ENCODE peak calls at places on chromosomes 12 and 14, in eight cellular contexts. A, S, H, C, R, B, E and I are unnamed samples.

GRCh38 chr14:101097109-101097793 is 193.7 kb upstream of the RTL1 start:
- DNase-seq in A (no peak), S (no peak), H (no peak), C (peak; percentile 74), R (no peak), B (no peak), E (no peak), I (no peak)

GRCh38 chr14:65927871-65928270 is 515.3 kb downstream of the FUT8 start:
- DNase-seq in A (peak; percentile 54), S (no peak), H (no peak), C (peak; percentile 81), R (no peak), B (no peak), E (peak; percentile 1), I (no peak)

GRCh38 chr14:36518031-36518585 is 1.9 kb downstream of the NKX2-1 start:
- DNase-seq in A (peak; percentile 62), S (no peak), H (no peak), C (peak; percentile 72), R (no peak), B (no peak), E (no peak), I (no peak)

GRCh38 chr12:79677667-79678066 is 13.1 kb downstream of the PAWR start:
- DNase-seq in A (no peak), S (no peak), H (no peak), C (no peak), R (no peak), B (no peak), E (no peak), I (no peak)

GRCh38 chr14:69904246-69904645 is 25.0 kb downstream of the SMOC1 start:
- DNase-seq in A (no peak), S (no peak), H (no peak), C (no peak), R (no peak), B (no peak), E (no peak), I (no peak)

GRCh38 chr12:88393017-88393767 is 187.1 kb downstream of the KITLG start:
- DNase-seq in A (peak; percentile 79), S (no peak), H (no peak), C (peak; percentile 71), R (no peak), B (no peak), E (peak; percentile 18), I (no peak)

GRCh38 chr12:99732121-99732520 is 84.6 kb downstream of the GARIN6 start:
- DNase-seq in A (no peak), S (no peak), H (no peak), C (no peak), R (no peak), B (no peak), E (no peak), I (no peak)

GRCh38 chr12:49059063-49059384 is 1.6 kb downstream of the KMT2D start:
- DNase-seq in A (no peak), S (no peak), H (no peak), C (no peak), R (no peak), B (peak; percentile 23), E (no peak), I (no peak)

GRCh38 chr12:121334513-121335343 is 17.5 kb downstream of the ANAPC5 start:
- DNase-seq in A (peak; percentile 86), S (no peak), H (no peak), C (no peak), R (no peak), B (no peak), E (peak; percentile 66), I (no peak)

GRCh38 chr12:103857164-103857563 is 16.1 kb upstream of the NT5DC3 start:
- DNase-seq in A (no peak), S (no peak), H (no peak), C (no peak), R (no peak), B (no peak), E (no peak), I (no peak)

GRCh38 chr12:103858335-103858734 is 17.3 kb upstream of the NT5DC3 start:
- DNase-seq in A (no peak), S (no peak), H (no peak), C (no peak), R (no peak), B (no peak), E (no peak), I (no peak)

GRCh38 chr12:103855036-103855712 is 14.1 kb upstream of the NT5DC3 start:
- DNase-seq in A (no peak), S (no peak), H (no peak), C (no peak), R (no peak), B (no peak), E (no peak), I (no peak)

GRCh38 chr12:103855896-103856657 is 15.0 kb upstream of the NT5DC3 start:
- DNase-seq in A (no peak), S (no peak), H (no peak), C (no peak), R (no peak), B (no peak), E (no peak), I (no peak)

DNA sequence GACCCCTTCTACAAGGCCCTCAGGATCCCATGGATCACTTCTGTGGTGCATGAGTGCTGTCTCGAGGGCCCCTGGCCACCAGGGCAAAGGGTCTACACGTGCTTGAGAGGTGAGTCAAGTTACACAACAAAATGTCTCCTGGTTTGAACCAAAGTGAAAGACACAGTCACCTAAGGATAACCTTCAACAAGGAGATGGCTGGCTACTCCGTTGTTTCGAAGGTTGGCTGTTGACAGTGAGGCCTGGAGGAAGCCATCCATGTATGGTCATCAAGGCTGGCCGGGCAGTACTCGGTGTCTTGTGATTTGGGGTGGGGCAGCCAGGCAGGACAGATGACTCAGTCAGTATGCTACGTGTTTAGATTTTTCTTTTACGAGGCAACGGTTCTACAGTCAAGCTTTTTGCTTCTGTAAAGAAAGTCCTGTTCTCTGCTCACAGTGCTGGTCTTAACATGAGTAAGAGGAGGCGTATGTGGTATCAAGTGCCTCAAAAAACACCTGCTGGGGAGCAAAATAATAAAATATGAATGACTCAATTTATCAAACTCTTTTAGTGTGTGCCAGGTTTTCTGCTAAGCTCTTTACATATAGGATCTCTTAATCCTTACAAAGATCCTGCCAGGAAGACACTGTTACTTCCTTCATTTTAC is 18.0 kb upstream of the NT5DC3 start:
- DNase-seq in A (no peak), S (no peak), H (peak; percentile 75), C (peak; percentile 24), R (no peak), B (peak; percentile 30), E (peak; percentile 67), I (no peak)
- H3K27ac ChIP-seq in A (no peak overlapping the region), S (peak overlapping the region; percentile 14), H (peak overlapping the region; percentile 80), C (no peak overlapping the region), R (peak overlapping the region; percentile 40), B (no peak overlapping the region), E (no peak overlapping the region), I (no peak overlapping the region)

GRCh38 chr14:104755621-104756020 is 2.7 kb downstream of the SIVA1 start:
- DNase-seq in A (no peak), S (no peak), H (no peak), C (no peak), R (no peak), B (no peak), E (no peak), I (no peak)

GRCh38 chr14:104752735-104753527 is at the start of gene SIVA1:
- DNase-seq in A (peak; percentile 100), S (peak; percentile 100), H (peak; percentile 100), C (peak; percentile 100), R (peak; percentile 99), B (peak; percentile 100), E (peak; percentile 99), I (peak; percentile 100)

GRCh38 chr14:104752338-104752734 is 611 bp upstream of the SIVA1 start:
- DNase-seq in A (no peak), S (no peak), H (no peak), C (no peak), R (no peak), B (no peak), E (no peak), I (no peak)

GRCh38 chr14:104753528-104754212 is 723 bp downstream of the SIVA1 start:
- DNase-seq in A (peak; percentile 44), S (no peak), H (peak; percentile 66), C (no peak), R (no peak), B (no peak), E (no peak), I (no peak)

GRCh38 chr14:104754213-104754851 is 1.4 kb downstream of the SIVA1 start:
- DNase-seq in A (no peak), S (no peak), H (no peak), C (no peak), R (no peak), B (no peak), E (no peak), I (no peak)
- H3K4me3 ChIP-seq in A (peak overlapping the region; percentile 93), S (peak overlapping the region; percentile 72), H (peak overlapping the region; percentile 99), C (peak overlapping the region; percentile 89), R (peak overlapping the region; percentile 98), B (no peak overlapping the region), E (peak overlapping the region; percentile 98), I (peak overlapping the region; percentile 51)

DNA sequence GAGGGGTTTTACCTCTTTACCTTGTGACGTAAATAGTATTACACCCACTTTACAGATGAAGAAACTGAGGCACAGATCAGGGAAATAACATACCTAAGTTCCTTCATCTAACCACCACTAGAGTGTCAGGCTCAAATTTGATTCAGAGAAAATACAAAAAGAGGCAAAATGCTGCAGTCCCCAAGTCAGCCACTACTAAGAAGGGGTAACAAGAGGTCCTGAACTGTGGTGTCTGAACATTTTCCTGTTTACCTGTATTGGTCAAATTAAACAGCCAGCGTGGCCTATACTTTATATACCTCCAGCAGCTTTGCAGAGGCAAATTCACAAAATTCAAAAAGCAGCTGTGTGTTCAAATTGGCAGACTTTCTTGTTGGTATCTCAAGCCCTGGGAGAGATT is 92.0 kb downstream of the TBX5 start:
- DNase-seq in A (peak; percentile 41), S (no peak), H (no peak), C (no peak), R (no peak), B (no peak), E (no peak), I (no peak)
- TF ChIP-seq CTCF in A (no peak), S (no peak), H (no peak), C (peak; percentile 53), R (no peak), B (no peak), E (no peak), I (no peak)

GRCh38 chr12:106091421-106091820 is 47.3 kb downstream of the NUAK1 start:
- DNase-seq in A (no peak), S (no peak), H (no peak), C (peak; percentile 45), R (no peak), B (no peak), E (no peak), I (no peak)
- H3K27ac ChIP-seq in A (no peak overlapping the region), S (peak overlapping the region; percentile 68), H (peak overlapping the region; percentile 59), C (no peak overlapping the region), R (peak overlapping the region; percentile 35), B (peak overlapping the region; percentile 87), E (no peak overlapping the region), I (no peak overlapping the region)

DNA sequence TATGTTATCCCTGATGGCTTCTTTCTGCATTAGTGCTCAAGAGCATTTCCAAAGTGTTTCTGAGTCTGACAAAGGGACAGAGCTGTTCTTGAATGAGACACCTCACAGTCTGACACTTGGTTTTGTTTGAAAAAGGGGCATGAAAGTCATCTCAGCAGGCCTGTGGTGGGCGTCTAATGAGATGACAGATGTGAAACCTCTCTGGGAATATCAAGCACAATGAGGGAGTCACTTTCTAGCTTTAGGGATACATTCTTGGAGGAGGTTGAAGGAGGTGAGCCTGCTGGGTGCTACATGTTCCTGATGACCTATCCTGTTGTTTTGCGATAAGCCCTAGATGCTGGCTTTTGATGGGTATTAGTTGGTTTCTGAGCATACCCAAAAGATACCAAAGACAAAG is 290.5 kb downstream of the NUAK1 start:
- DNase-seq in A (no peak), S (no peak), H (no peak), C (peak; percentile 94), R (no peak), B (no peak), E (no peak), I (no peak)
- H3K4me3 ChIP-seq in A (no peak overlapping the region), S (no peak overlapping the region), H (no peak overlapping the region), C (no peak overlapping the region), R (no peak overlapping the region), B (no peak overlapping the region), E (no peak overlapping the region), I (no peak overlapping the region)